ENCODE peak calls at places on chromosomes 7 and 10, in nine cellular contexts. V, U, W, Q, F, Z, E, H and L are unnamed samples. For H3K4me1 and H3K27me3, the result is how much of the 10 kb centered on the place peaks cover.

GRCh38 chr7:151428393-151429231 is 11.3 kb downstream of the CRYGN start:
- DNase-seq in Z (no peak), E (no peak), H (no peak), U (peak), Q (no peak), F (peak), W (peak), V (no peak), L (no peak)

GRCh38 chr10:123552760-123553554 is 113.2 kb upstream of the GPR26 start:
- DNase-seq in E (no peak), U (no peak), V (no peak), W (peak), F (no peak), Z (no peak), H (no peak), Q (no peak), L (no peak)

GRCh38 chr10:126407831-126408230 is 19.6 kb upstream of the ADAM12 start:
- DNase-seq in H (no peak), Q (no peak), U (peak), V (no peak), F (peak), W (no peak), Z (no peak), E (no peak), L (no peak)

GRCh38 chr7:133746305-133746704 is 380.8 kb upstream of the LRGUK start:
- DNase-seq in F (no peak), W (no peak), E (no peak), V (no peak), Z (no peak), U (no peak), H (no peak), Q (no peak), L (no peak)

GRCh38 chr7:138164804-138165203 is 88.5 kb downstream of the AKR1D1 start:
- DNase-seq in E (no peak), F (no peak), Q (no peak), H (no peak), U (no peak), Z (no peak), V (peak), W (no peak), L (no peak)

GRCh38 chr7:5132539-5132938 is 57.5 kb upstream of the WIPI2 start:
- DNase-seq in W (no peak), Z (no peak), H (no peak), F (no peak), E (no peak), Q (no peak), V (no peak), U (no peak), L (no peak)

GRCh38 chr7:148972360-148972759 is 55.9 kb downstream of the PDIA4 start:
- DNase-seq in E (no peak), H (no peak), U (no peak), W (no peak), F (no peak), Z (no peak), V (no peak), Q (no peak), L (no peak)

GRCh38 chr7:130037703-130038102 is 13.5 kb downstream of the ZC3HC1 start:
- DNase-seq in E (no peak), F (no peak), H (no peak), Z (no peak), V (no peak), Q (no peak), W (no peak), U (no peak), L (no peak)

GRCh38 chr7:28028471-28028870 is 152.1 kb downstream of the JAZF1 start:
- DNase-seq in U (no peak), H (no peak), F (no peak), Q (no peak), E (no peak), Z (no peak), W (no peak), V (no peak), L (no peak)

GRCh38 chr10:11899067-11899876 is 76.1 kb downstream of the PROSER2 start:
- DNase-seq in W (no peak), V (no peak), F (no peak), U (no peak), E (no peak), H (no peak), Q (no peak), Z (no peak), L (no peak)

GRCh38 chr10:52256832-52257691 is 57.0 kb upstream of the DKK1 start:
- DNase-seq in E (no peak), F (no peak), Z (no peak), Q (no peak), V (no peak), H (peak), W (no peak), U (no peak), L (no peak)

GRCh38 chr10:129766611-129767550 is 197.2 kb downstream of the EBF3 start:
- DNase-seq in V (no peak), E (no peak), H (peak), Q (peak), Z (no peak), W (peak), U (no peak), F (no peak), L (no peak)

GRCh38 chr10:8360814-8361509 is 306.5 kb downstream of the GATA3 start:
- DNase-seq in W (no peak), E (no peak), U (peak), H (no peak), Q (no peak), V (no peak), Z (no peak), F (no peak), L (no peak)

GRCh38 chr10:44947356-44948152 is 12.0 kb upstream of the RASSF4 start:
- DNase-seq in H (no peak), V (no peak), W (no peak), Q (peak), E (no peak), U (no peak), Z (no peak), F (no peak), L (no peak)

GRCh38 chr10:119608316-119609155 is 11.8 kb upstream of the TIAL1 start:
- DNase-seq in W (peak), U (peak), H (peak), F (peak), E (peak), Q (peak), Z (peak), V (peak), L (peak)

GRCh38 chr7:46178685-46179084 is 257.6 kb upstream of the IGFBP3 start:
- DNase-seq in V (no peak), E (no peak), W (no peak), U (peak), F (no peak), Z (no peak), Q (no peak), H (no peak), L (no peak)

GRCh38 chr10:7580520-7580919 is 86.2 kb downstream of the ITIH5 start:
- DNase-seq in Q (no peak), V (peak), E (no peak), H (no peak), U (no peak), Z (no peak), W (peak), F (no peak), L (no peak)

GRCh38 chr7:122305475-122306319 is 1.1 kb upstream of the FEZF1 start:
- DNase-seq in U (no peak), H (no peak), W (peak), F (peak), E (no peak), V (peak), Z (no peak), Q (no peak), L (no peak)

GRCh38 chr7:21497072-21497471 is 45.8 kb upstream of the DNAH11 start:
- DNase-seq in Z (no peak), F (no peak), U (no peak), Q (no peak), H (no peak), E (no peak), V (peak), W (no peak), L (peak)

GRCh38 chr10:34789993-34790506 is 25.0 kb downstream of the PARD3 start:
- DNase-seq in E (no peak), W (no peak), Q (peak), H (no peak), V (no peak), Z (no peak), F (no peak), U (no peak), L (no peak)

GRCh38 chr7:51101111-51101757 is 215.4 kb downstream of the COBL start:
- DNase-seq in V (no peak), Z (no peak), W (no peak), H (no peak), E (no peak), Q (no peak), F (no peak), U (no peak), L (no peak)
- H3K4me1 ChIP-seq in V (under half), Z (under half), W (under half), H (under half), E (under half), Q (under half), F (under half), U (under half), L (under half)

DNA sequence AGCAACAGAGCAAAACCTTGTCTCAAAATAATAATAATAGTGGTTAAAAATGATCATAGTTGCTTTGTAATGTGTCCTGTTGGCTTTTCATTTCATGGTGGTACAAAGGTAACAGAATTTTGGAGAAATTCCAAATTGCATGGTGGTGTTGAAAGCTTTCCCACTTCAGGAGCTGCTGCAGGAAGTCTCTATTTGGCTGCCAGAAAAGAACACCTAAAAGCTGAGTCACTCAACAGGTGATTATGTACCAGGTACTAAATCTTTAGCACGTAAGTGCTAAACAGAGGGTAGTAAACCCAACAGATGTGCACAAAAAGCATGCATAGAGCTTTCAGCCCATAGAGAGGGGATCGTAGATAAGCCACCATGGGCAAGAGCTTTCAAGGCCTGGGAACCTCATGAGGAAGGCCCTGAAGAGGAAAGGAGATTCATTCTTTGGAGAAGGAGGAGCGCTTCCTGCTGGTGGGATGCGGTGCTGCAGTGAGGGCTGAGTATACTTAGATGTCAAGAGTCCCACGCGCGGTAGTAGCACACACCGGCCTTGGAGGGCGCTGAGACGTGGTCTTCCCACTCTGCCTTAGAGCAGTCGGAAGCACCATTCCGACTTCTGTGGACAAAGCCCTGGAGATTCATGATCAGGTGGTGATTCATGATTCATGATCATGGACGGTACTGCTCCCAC is 118.7 kb downstream of the RALA start:
- DNase-seq in E (peak), H (peak), V (peak), Q (peak), Z (no peak), W (peak), U (peak), F (peak), L (peak)
- TF ChIP-seq CTCF in E (peak), H (peak), V (peak), Q (peak), Z (no peak), W (peak), U (peak), F (peak), L (peak)

DNA sequence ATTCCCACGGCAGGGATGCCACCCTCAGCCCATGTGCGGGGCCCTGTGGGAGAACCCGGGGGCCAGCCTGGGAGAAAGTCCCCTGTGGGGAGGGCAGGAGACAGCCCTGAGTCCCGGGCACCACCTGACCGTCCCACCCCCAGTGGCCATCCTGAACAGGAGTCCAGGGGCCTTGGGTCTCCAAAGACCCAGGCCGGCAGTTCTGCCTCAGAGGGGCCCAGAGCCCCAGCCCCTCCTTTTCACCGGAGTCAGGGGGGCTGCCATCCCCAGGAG is 112.8 kb downstream of the MICALL2 start:
- DNase-seq in H (no peak), Z (no peak), F (no peak), Q (no peak), E (no peak), V (no peak), U (no peak), W (no peak), L (no peak)
- H3K27me3 ChIP-seq in H (under half), Z (under half), F (under half), Q (under half), E (under half), V (under half), U (under half), W (under half), L (half or more)

GRCh38 chr7:108455524-108455832 is 758 bp downstream of the NRCAM start:
- DNase-seq in W (no peak), V (no peak), U (no peak), E (no peak), Q (no peak), Z (no peak), F (no peak), H (no peak), L (no peak)

GRCh38 chr7:108452707-108453106 is 3.5 kb downstream of the NRCAM start:
- DNase-seq in F (peak), W (no peak), H (no peak), U (peak), V (peak), E (no peak), Z (no peak), Q (no peak), L (peak)

GRCh38 chr7:108454674-108455523 is 1.3 kb downstream of the NRCAM start:
- DNase-seq in E (no peak), Q (no peak), W (peak), H (no peak), Z (no peak), U (peak), F (peak), V (peak), L (peak)

GRCh38 chr7:108453320-108453719 is 2.9 kb downstream of the NRCAM start:
- DNase-seq in Q (no peak), Z (no peak), F (no peak), U (no peak), W (no peak), V (no peak), E (no peak), H (no peak), L (no peak)

GRCh38 chr7:108454317-108454673 is 1.9 kb downstream of the NRCAM start:
- DNase-seq in E (no peak), V (no peak), W (no peak), U (no peak), F (no peak), H (no peak), Q (no peak), Z (no peak), L (no peak)
- H3K4me1 ChIP-seq in E (under half), V (under half), W (under half), U (under half), F (under half), H (under half), Q (under half), Z (under half), L (under half)

GRCh38 chr7:132577206-132578049 is 1.2 kb upstream of the PLXNA4 start:
- DNase-seq in F (peak), W (peak), Z (peak), Q (peak), H (peak), E (peak), U (peak), V (peak), L (peak)
- TF ChIP-seq CTCF in F (peak), W (peak), Z (peak), Q (no peak), H (no peak), E (no peak), U (no peak), V (peak), L (peak)

GRCh38 chr10:92691591-92692084 is 1.9 kb downstream of the HHEX start:
- DNase-seq in Z (peak), Q (peak), V (peak), W (peak), H (peak), U (no peak), F (peak), E (peak), L (no peak)

GRCh38 chr10:92690211-92691041 is 671 bp downstream of the HHEX start:
- DNase-seq in W (peak), V (peak), F (peak), H (peak), U (peak), Q (peak), Z (peak), E (peak), L (no peak)

GRCh38 chr10:92689663-92690210 is at the start of gene HHEX:
- DNase-seq in F (peak), U (peak), H (peak), W (peak), V (no peak), Q (peak), E (peak), Z (peak), L (peak)

GRCh38 chr10:92692085-92692671 is 2.4 kb downstream of the HHEX start:
- DNase-seq in Z (no peak), H (no peak), U (no peak), Q (no peak), W (peak), V (peak), F (peak), E (peak), L (no peak)

GRCh38 chr10:92691042-92691590 is 1.4 kb downstream of the HHEX start:
- DNase-seq in F (peak), U (no peak), Q (no peak), E (peak), W (peak), H (no peak), Z (no peak), V (peak), L (no peak)
- H3K27me3 ChIP-seq in F (half or more), U (under half), Q (under half), E (under half), W (half or more), H (half or more), Z (under half), V (half or more), L (under half)

GRCh38 chr10:60235001-60235400 is 154.7 kb downstream of the ANK3 start:
- DNase-seq in Z (no peak), F (no peak), E (no peak), V (no peak), Q (no peak), H (no peak), W (no peak), U (peak), L (no peak)
- H3K4me1 ChIP-seq in Z (under half), F (under half), E (under half), V (under half), Q (under half), H (under half), W (under half), U (under half), L (under half)